ENCODE peak calls at places on chromosomes 12 and 14, in ten cellular contexts. L is transverse colon; X is lung; M is neural crest cell; C is AG04450; S is fibroblast of lung; Q is progenitor cell of endocrine pancreas; P is CD8-positive, alpha-beta T cell; I is colonic mucosa; O is GM10248. Y is an unnamed sample.

GRCh38 chr12:21828779-21829178 is 54.3 kb upstream of the KCNJ8 start:
- DNase-seq in L (peak; percentile 10), X (no peak), M (no peak), C (no peak), S (peak; percentile 85), Q (no peak), P (no peak), I (no peak), O (no peak), Y (no peak)

GRCh38 chr12:110619534-110619953 is 5.6 kb downstream of the TCTN1 start:
- DNase-seq in L (no peak), X (no peak), M (no peak), C (no peak), S (no peak), Q (no peak), P (no peak), I (no peak), O (peak; percentile 54), Y (no peak)

GRCh38 chr14:85572845-85573244 is 42.9 kb downstream of the FLRT2 start:
- DNase-seq in L (no peak), X (no peak), M (no peak), C (peak; percentile 32), S (peak; percentile 80), Q (no peak), P (no peak), I (no peak), O (no peak), Y (no peak)

GRCh38 chr12:75481013-75481705 is 604 bp downstream of the GLIPR1 start:
- DNase-seq in L (no peak), X (no peak), M (no peak), C (no peak), S (peak; percentile 62), Q (no peak), P (no peak), I (no peak), O (no peak), Y (no peak)

GRCh38 chr14:36657409-36658090 is 4.1 kb upstream of the PAX9 start:
- DNase-seq in L (no peak), X (no peak), M (no peak), C (no peak), S (no peak), Q (no peak), P (no peak), I (no peak), O (peak; percentile 9), Y (no peak)

GRCh38 chr12:49631336-49631907 is 8.1 kb downstream of the PRPF40B start:
- DNase-seq in L (no peak), X (no peak), M (no peak), C (no peak), S (no peak), Q (no peak), P (no peak), I (peak; percentile 14), O (no peak), Y (no peak)

GRCh38 chr14:77469539-77469938 is 11.6 kb downstream of the AHSA1 start:
- DNase-seq in L (no peak), X (no peak), M (no peak), C (no peak), S (no peak), Q (no peak), P (no peak), I (no peak), O (no peak), Y (no peak)

GRCh38 chr12:31222620-31223222 is 103.2 kb downstream of the SINHCAF start:
- DNase-seq in L (no peak), X (no peak), M (no peak), C (no peak), S (no peak), Q (no peak), P (no peak), I (no peak), O (peak; percentile 5), Y (no peak)

GRCh38 chr12:3973939-3974644 is 100.9 kb upstream of the PARP11 start:
- DNase-seq in L (no peak), X (no peak), M (no peak), C (no peak), S (no peak), Q (no peak), P (no peak), I (no peak), O (no peak), Y (no peak)

GRCh38 chr12:120470150-120470817 is 736 bp upstream of the SRSF9 start:
- DNase-seq in L (no peak), X (no peak), M (no peak), C (no peak), S (peak; percentile 33), Q (no peak), P (peak; percentile 0), I (peak; percentile 24), O (peak; percentile 43), Y (no peak)

GRCh38 chr12:95437565-95437964 is 36.4 kb upstream of the METAP2 start:
- DNase-seq in L (no peak), X (no peak), M (no peak), C (no peak), S (no peak), Q (no peak), P (no peak), I (no peak), O (no peak), Y (no peak)

GRCh38 chr12:81888341-81888740 is 129.2 kb upstream of the PPFIA2 start:
- DNase-seq in L (no peak), X (no peak), M (no peak), C (no peak), S (no peak), Q (no peak), P (no peak), I (no peak), O (no peak), Y (no peak)

GRCh38 chr12:114829833-114830232 is 145.9 kb upstream of the TBX3 start:
- DNase-seq in L (no peak), X (no peak), M (no peak), C (no peak), S (no peak), Q (no peak), P (no peak), I (no peak), O (no peak), Y (no peak)

GRCh38 chr12:130114952-130115351 is 47.3 kb upstream of the FZD10 start:
- DNase-seq in L (no peak), X (no peak), M (no peak), C (no peak), S (no peak), Q (no peak), P (no peak), I (no peak), O (no peak), Y (no peak)

GRCh38 chr12:10968765-10969456 is 17.8 kb downstream of the TAS2R50 start:
- DNase-seq in L (no peak), X (peak; percentile 50), M (no peak), C (peak; percentile 26), S (peak; percentile 76), Q (no peak), P (no peak), I (no peak), O (no peak), Y (no peak)

GRCh38 chr12:98863167-98863566 is 218.1 kb downstream of the APAF1 start:
- DNase-seq in L (no peak), X (no peak), M (no peak), C (no peak), S (no peak), Q (no peak), P (no peak), I (no peak), O (no peak), Y (no peak)

GRCh38 chr12:114588061-114588460 is 95.9 kb downstream of the TBX3 start:
- DNase-seq in L (no peak), X (no peak), M (no peak), C (no peak), S (no peak), Q (no peak), P (no peak), I (no peak), O (no peak), Y (no peak)

GRCh38 chr12:9773216-9773877 is 12.6 kb upstream of the CD69 start:
- DNase-seq in L (no peak), X (no peak), M (no peak), C (no peak), S (no peak), Q (no peak), P (no peak), I (no peak), O (no peak), Y (no peak)
- TF ChIP-seq CTCF in L (no peak), X (no peak), M (no peak), C (no peak), S (no peak), Q (no peak), P (no peak), I (no peak), O (no peak), Y (no peak)

DNA sequence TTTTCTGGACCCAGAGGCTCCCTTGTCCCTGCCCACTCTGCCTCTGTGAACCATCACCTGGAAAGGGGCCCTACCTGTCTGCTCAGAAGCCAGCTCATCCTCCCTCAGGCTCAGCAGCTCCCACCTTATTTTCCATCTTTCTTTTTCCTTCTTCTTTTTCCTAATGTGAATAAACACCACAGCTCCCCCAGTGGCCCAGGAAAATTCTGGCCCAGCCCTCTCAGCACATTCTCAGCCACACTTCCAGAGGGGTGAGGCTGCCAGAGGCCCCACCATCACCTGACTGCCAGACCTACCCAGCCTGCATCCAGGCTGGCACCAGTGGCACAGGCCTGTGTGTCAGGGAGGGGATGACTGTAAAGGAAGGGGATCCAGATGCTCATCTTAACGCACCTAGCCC is 23.0 kb downstream of the ZFHX2 start:
- DNase-seq in L (no peak), X (no peak), M (no peak), C (no peak), S (no peak), Q (no peak), P (no peak), I (no peak), O (no peak), Y (no peak)
- TF ChIP-seq CTCF in L (no peak), X (no peak), M (peak; percentile 32), C (peak; percentile 31), S (peak; percentile 23), Q (peak; percentile 32), P (no peak), I (no peak), O (no peak), Y (no peak)

GRCh38 chr14:102457491-102457890 is 52.1 kb downstream of the ANKRD9 start:
- DNase-seq in L (no peak), X (no peak), M (no peak), C (no peak), S (no peak), Q (no peak), P (no peak), I (no peak), O (no peak), Y (no peak)
- TF ChIP-seq CTCF in L (no peak), X (no peak), M (no peak), C (no peak), S (no peak), Q (no peak), P (no peak), I (no peak), O (no peak), Y (no peak)

GRCh38 chr12:47689215-47689614 is 16.6 kb downstream of the RPAP3 start:
- DNase-seq in L (no peak), X (no peak), M (no peak), C (no peak), S (no peak), Q (no peak), P (no peak), I (no peak), O (no peak), Y (no peak)

GRCh38 chr12:47687636-47688035 is 18.2 kb downstream of the RPAP3 start:
- DNase-seq in L (no peak), X (no peak), M (no peak), C (no peak), S (no peak), Q (no peak), P (no peak), I (no peak), O (no peak), Y (no peak)

GRCh38 chr12:47686645-47687240 is 19.1 kb downstream of the RPAP3 start:
- DNase-seq in L (no peak), X (no peak), M (peak; percentile 16), C (peak; percentile 26), S (peak; percentile 72), Q (no peak), P (no peak), I (no peak), O (peak; percentile 38), Y (no peak)
- TF ChIP-seq CTCF in L (peak; percentile 47), X (no peak), M (peak; percentile 77), C (peak; percentile 84), S (peak; percentile 81), Q (peak; percentile 73), P (peak; percentile 76), I (peak; percentile 37), O (peak; percentile 55), Y (peak; percentile 61)

Y was measured in D721Med.